ENCODE peak calls at places on chromosome 20, in eight cellular contexts. W, N, F, Y, S, M, T and Z are unnamed samples.

GRCh38 chr20:11261533-11262000 is 587.8 kb upstream of the JAG1 start:
- DNase-seq in W (no peak), N (no peak), F (peak), Y (no peak), S (no peak), M (peak), T (no peak), Z (no peak)

GRCh38 chr20:53757472-53757913 is 163.9 kb upstream of the ZNF217 start:
- DNase-seq in W (no peak), N (no peak), F (no peak), Y (peak), S (no peak), M (no peak), T (no peak), Z (no peak)

GRCh38 chr20:58878399-58878798 is 25.9 kb downstream of the GNAS start:
- DNase-seq in W (no peak), N (no peak), F (no peak), Y (no peak), S (no peak), M (no peak), T (no peak), Z (no peak)

GRCh38 chr20:59386819-59387218 is 86.4 kb downstream of the EDN3 start:
- DNase-seq in W (no peak), N (no peak), F (no peak), Y (no peak), S (no peak), M (no peak), T (no peak), Z (no peak)

GRCh38 chr20:58651823-58652605 is 931 bp downstream of the STX16 start:
- DNase-seq in W (peak), N (no peak), F (peak), Y (peak), S (peak), M (peak), T (peak), Z (peak)

GRCh38 chr20:48571945-48572589 is 255.7 kb downstream of the PREX1 start:
- DNase-seq in W (no peak), N (no peak), F (no peak), Y (no peak), S (no peak), M (no peak), T (no peak), Z (no peak)

GRCh38 chr20:22379472-22379871 is 204.9 kb downstream of the FOXA2 start:
- DNase-seq in W (no peak), N (no peak), F (peak), Y (no peak), S (no peak), M (no peak), T (no peak), Z (no peak)

GRCh38 chr20:54115172-54115854 is 44.9 kb upstream of the BCAS1 start:
- DNase-seq in W (no peak), N (no peak), F (no peak), Y (no peak), S (no peak), M (peak), T (no peak), Z (no peak)

GRCh38 chr20:19265646-19266374 is 53.4 kb downstream of the SLC24A3 start:
- DNase-seq in W (no peak), N (no peak), F (no peak), Y (no peak), S (peak), M (no peak), T (no peak), Z (no peak)

GRCh38 chr20:43949741-43950618 is 35.3 kb downstream of the TOX2 start:
- DNase-seq in W (peak), N (no peak), F (no peak), Y (peak), S (peak), M (no peak), T (no peak), Z (peak)

GRCh38 chr20:48582361-48582991 is 245.3 kb downstream of the PREX1 start:
- DNase-seq in W (no peak), N (no peak), F (no peak), Y (no peak), S (no peak), M (no peak), T (no peak), Z (no peak)

GRCh38 chr20:6746901-6747609 is 20.4 kb upstream of the BMP2 start:
- DNase-seq in W (no peak), N (no peak), F (peak), Y (no peak), S (no peak), M (no peak), T (no peak), Z (no peak)

GRCh38 chr20:23246682-23247664 is 103.6 kb upstream of the NXT1 start:
- DNase-seq in W (no peak), N (no peak), F (peak), Y (no peak), S (no peak), M (no peak), T (no peak), Z (no peak)

GRCh38 chr20:64106435-64106961 is 867 bp downstream of the NPBWR2 start:
- DNase-seq in W (no peak), N (no peak), F (no peak), Y (no peak), S (no peak), M (no peak), T (no peak), Z (peak)

GRCh38 chr20:8242827-8243764 is 111.0 kb downstream of the PLCB1 start:
- DNase-seq in W (no peak), N (no peak), F (peak), Y (no peak), S (no peak), M (no peak), T (no peak), Z (no peak)

GRCh38 chr20:10490706-10491105 is 55.6 kb downstream of the SLX4IP start:
- DNase-seq in W (no peak), N (no peak), F (no peak), Y (no peak), S (no peak), M (no peak), T (no peak), Z (no peak)

GRCh38 chr20:64152906-64153305 is 11.3 kb upstream of the MYT1 start:
- DNase-seq in W (no peak), N (no peak), F (no peak), Y (no peak), S (no peak), M (no peak), T (no peak), Z (no peak)

GRCh38 chr20:50295762-50296449 is 105.3 kb downstream of the CEBPB start:
- DNase-seq in W (no peak), N (no peak), F (no peak), Y (peak), S (no peak), M (no peak), T (no peak), Z (no peak)

GRCh38 chr20:9500121-9500911 is 14.1 kb upstream of the LAMP5 start:
- DNase-seq in W (no peak), N (no peak), F (no peak), Y (no peak), S (no peak), M (no peak), T (no peak), Z (no peak)

GRCh38 chr20:38833154-38833856 is 27.8 kb downstream of the PPP1R16B start:
- DNase-seq in W (no peak), N (no peak), F (no peak), Y (no peak), S (peak), M (no peak), T (no peak), Z (no peak)

GRCh38 chr20:16491277-16491912 is 81.9 kb downstream of the KIF16B start:
- DNase-seq in W (no peak), N (no peak), F (peak), Y (no peak), S (no peak), M (no peak), T (no peak), Z (no peak)

GRCh38 chr20:34185766-34186620 is 55.2 kb upstream of the ASIP start:
- DNase-seq in W (no peak), N (no peak), F (peak), Y (no peak), S (no peak), M (peak), T (no peak), Z (no peak)

GRCh38 chr20:59835448-59836395 is 97.7 kb downstream of the SYCP2 start:
- DNase-seq in W (no peak), N (no peak), F (peak), Y (peak), S (no peak), M (peak), T (peak), Z (no peak)

GRCh38 chr20:45897289-45897688 is 6.2 kb downstream of the CTSA start:
- DNase-seq in W (no peak), N (no peak), F (no peak), Y (no peak), S (no peak), M (no peak), T (no peak), Z (no peak)

GRCh38 chr20:18504479-18505060 is 3.2 kb upstream of the SEC23B start:
- DNase-seq in W (no peak), N (no peak), F (peak), Y (peak), S (no peak), M (no peak), T (no peak), Z (no peak)